ENCODE peak calls at places on chromosome 13, in four cellular contexts. One of them, this sample, is unnamed.

GRCh38 chr13:111270126-111270525 is 50.3 kb upstream of the TEX29 start:
- DNase-seq in heart left ventricle: no peak
- DNase-seq in GM23338: no peak
- DNase-seq in BJ: no peak
- DNase-seq in this sample: no peak

GRCh38 chr13:111283991-111284390 is 36.5 kb upstream of the TEX29 start:
- DNase-seq in GM23338: no peak
- DNase-seq in heart left ventricle: no peak
- DNase-seq in BJ: no peak
- DNase-seq in this sample: no peak

GRCh38 chr13:71871180-71871754 is 4.3 kb upstream of the DACH1 start:
- DNase-seq in heart left ventricle: no peak
- DNase-seq in BJ: no peak
- DNase-seq in GM23338: no peak
- DNase-seq in this sample: no peak

GRCh38 chr13:23510544-23510916 is 59.7 kb upstream of the TNFRSF19 start:
- DNase-seq in BJ: peak; percentile 39
- DNase-seq in heart left ventricle: no peak
- DNase-seq in GM23338: no peak
- DNase-seq in this sample: no peak

GRCh38 chr13:94825507-94825906 is 113.2 kb upstream of the SOX21 start:
- DNase-seq in GM23338: peak; percentile 85
- DNase-seq in BJ: no peak
- DNase-seq in heart left ventricle: peak; percentile 52
- DNase-seq in this sample: no peak

GRCh38 chr13:35146686-35147085 is 204.6 kb downstream of the NBEA start:
- DNase-seq in heart left ventricle: no peak
- DNase-seq in BJ: no peak
- DNase-seq in GM23338: no peak
- DNase-seq in this sample: no peak

GRCh38 chr13:23707674-23708073 is 137.5 kb downstream of the TNFRSF19 start:
- DNase-seq in BJ: no peak
- DNase-seq in GM23338: no peak
- DNase-seq in heart left ventricle: no peak
- DNase-seq in this sample: no peak

GRCh38 chr13:50760751-50761150 is 82.7 kb downstream of the DLEU7 start:
- DNase-seq in BJ: no peak
- DNase-seq in heart left ventricle: no peak
- DNase-seq in GM23338: no peak
- DNase-seq in this sample: no peak

GRCh38 chr13:114123448-114123847 is 9.0 kb downstream of the RASA3 start:
- DNase-seq in heart left ventricle: no peak
- DNase-seq in BJ: no peak
- DNase-seq in GM23338: no peak
- DNase-seq in this sample: no peak

GRCh38 chr13:109818136-109818535 is 31.8 kb upstream of the IRS2 start:
- DNase-seq in heart left ventricle: no peak
- DNase-seq in BJ: no peak
- DNase-seq in GM23338: no peak
- DNase-seq in this sample: no peak

GRCh38 chr13:53110181-53110580 is 81.6 kb downstream of the OLFM4 start:
- DNase-seq in BJ: no peak
- DNase-seq in GM23338: no peak
- DNase-seq in heart left ventricle: no peak
- DNase-seq in this sample: no peak

GRCh38 chr13:57918913-57919312 is 287.4 kb downstream of the PCDH17 start:
- DNase-seq in GM23338: peak; percentile 8
- DNase-seq in heart left ventricle: no peak
- DNase-seq in BJ: no peak
- DNase-seq in this sample: no peak

GRCh38 chr13:26007774-26008173 is 44.0 kb downstream of the SHISA2 start:
- DNase-seq in BJ: no peak
- DNase-seq in heart left ventricle: no peak
- DNase-seq in GM23338: no peak
- DNase-seq in this sample: no peak

GRCh38 chr13:26007261-26007765 is 44.5 kb downstream of the SHISA2 start:
- DNase-seq in heart left ventricle: no peak
- DNase-seq in BJ: no peak
- DNase-seq in GM23338: no peak
- DNase-seq in this sample: no peak

GRCh38 chr13:26011996-26012688 is 39.7 kb downstream of the SHISA2 start:
- DNase-seq in heart left ventricle: no peak
- DNase-seq in BJ: no peak
- DNase-seq in GM23338: peak; percentile 57
- DNase-seq in this sample: no peak

GRCh38 chr13:26010487-26011207 is 41.2 kb downstream of the SHISA2 start:
- DNase-seq in heart left ventricle: no peak
- DNase-seq in BJ: no peak
- DNase-seq in GM23338: no peak
- DNase-seq in this sample: no peak

GRCh38 chr13:26011208-26011573 is 40.6 kb downstream of the SHISA2 start:
- DNase-seq in GM23338: no peak
- DNase-seq in heart left ventricle: no peak
- DNase-seq in BJ: no peak
- DNase-seq in this sample: no peak
- H3K4me3 ChIP-seq in GM23338: no peak overlapping the region
- H3K4me3 ChIP-seq in heart left ventricle: no peak overlapping the region
- H3K4me3 ChIP-seq in BJ: no peak overlapping the region
- H3K4me3 ChIP-seq in this sample: no peak overlapping the region

GRCh38 chr13:49112782-49113525 is 107.2 kb upstream of the MLNR start:
- DNase-seq in heart left ventricle: no peak
- DNase-seq in BJ: no peak
- DNase-seq in GM23338: peak; percentile 75
- DNase-seq in this sample: no peak
- H3K4me3 ChIP-seq in heart left ventricle: no peak overlapping the region
- H3K4me3 ChIP-seq in BJ: no peak overlapping the region
- H3K4me3 ChIP-seq in GM23338: peak overlapping the region; percentile 48
- H3K4me3 ChIP-seq in this sample: peak overlapping the region; percentile 35

DNA sequence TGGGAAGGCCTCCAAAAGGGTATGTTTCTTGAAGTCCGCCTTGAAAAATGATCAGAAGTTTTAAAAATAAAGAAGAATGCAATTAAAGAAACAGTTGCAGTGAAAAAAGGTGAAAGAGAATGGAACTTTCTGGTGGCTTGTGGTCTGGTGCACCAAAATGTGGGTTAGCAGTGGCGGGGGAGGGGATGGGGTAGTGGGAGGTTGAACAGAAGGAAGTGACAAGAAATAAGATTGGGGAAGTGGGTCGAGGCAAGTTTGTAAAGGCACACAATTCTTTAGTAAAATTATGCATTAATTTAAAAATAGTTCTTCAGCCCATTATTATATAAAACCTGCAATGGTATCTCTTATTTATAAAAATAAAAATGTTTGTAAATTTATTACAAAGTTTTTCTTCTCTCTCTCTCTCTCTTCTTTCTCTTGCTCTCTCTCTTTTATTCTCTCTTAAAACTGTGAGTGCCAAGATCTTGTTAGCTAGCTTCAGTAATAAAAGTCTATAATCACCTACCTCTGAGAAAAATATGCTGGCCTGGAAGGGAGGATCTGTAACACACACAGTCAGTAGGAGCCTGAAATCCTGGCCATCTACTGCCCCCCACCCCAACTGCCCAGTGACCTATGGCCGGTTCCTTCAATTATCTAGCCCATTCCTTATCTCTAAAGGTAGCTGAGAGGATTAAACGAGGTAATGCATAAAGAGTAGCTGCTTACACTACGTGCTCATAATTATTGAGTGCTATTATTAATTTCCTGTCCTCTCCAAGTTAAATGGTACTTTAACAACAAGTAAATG is 2.2 kb downstream of the LCP1 start:
- DNase-seq in GM23338: no peak
- DNase-seq in heart left ventricle: peak; percentile 47
- DNase-seq in BJ: no peak
- DNase-seq in this sample: no peak
- H3K4me3 ChIP-seq in GM23338: no peak overlapping the region
- H3K4me3 ChIP-seq in heart left ventricle: peak overlapping the region; percentile 60
- H3K4me3 ChIP-seq in BJ: no peak overlapping the region
- H3K4me3 ChIP-seq in this sample: no peak overlapping the region

DNA sequence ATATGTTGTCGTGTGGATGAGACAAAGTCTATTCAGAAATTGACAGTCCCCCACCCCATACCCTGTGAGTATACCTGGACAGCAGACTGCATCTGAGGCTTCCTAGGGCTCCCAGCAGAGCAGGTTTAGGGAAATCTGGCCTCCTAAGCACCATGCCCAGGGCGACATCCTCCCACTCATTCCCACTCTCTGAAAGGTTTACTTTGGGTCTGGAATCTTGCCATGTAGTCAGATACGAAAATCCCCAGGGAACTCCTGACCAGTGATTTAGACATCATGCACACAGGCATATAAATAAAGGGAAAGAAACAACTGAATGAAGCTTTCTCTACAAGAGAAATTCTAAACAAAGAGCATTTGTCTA is 717 bp upstream of the NALCN start:
- DNase-seq in BJ: no peak
- DNase-seq in GM23338: no peak
- DNase-seq in heart left ventricle: no peak
- DNase-seq in this sample: peak; percentile 26
- H3K4me3 ChIP-seq in BJ: no peak overlapping the region
- H3K4me3 ChIP-seq in GM23338: peak overlapping the region; percentile 77
- H3K4me3 ChIP-seq in heart left ventricle: peak overlapping the region; percentile 61
- H3K4me3 ChIP-seq in this sample: peak overlapping the region; percentile 63

DNA sequence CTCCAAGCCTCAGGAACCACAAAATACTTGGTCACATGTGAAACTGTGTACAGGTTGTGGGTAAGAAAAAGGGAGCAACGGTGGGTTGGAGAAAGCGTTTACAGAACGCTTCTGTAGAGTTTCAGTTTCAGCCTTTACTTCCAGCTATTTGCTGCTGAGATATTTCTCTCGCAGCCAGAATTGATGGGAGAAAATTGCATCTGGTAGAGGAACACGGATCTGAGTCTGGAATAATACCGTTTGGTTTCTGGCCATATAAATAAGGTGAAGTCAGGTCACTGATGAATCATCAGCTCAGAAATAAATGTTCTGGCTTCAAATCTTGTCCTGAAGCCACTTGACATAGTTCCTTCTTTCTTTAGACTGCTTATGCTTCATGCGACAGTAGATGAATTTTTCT is 20.3 kb upstream of the RFC3 start:
- DNase-seq in heart left ventricle: no peak
- DNase-seq in GM23338: no peak
- DNase-seq in BJ: no peak
- DNase-seq in this sample: no peak
- H3K4me3 ChIP-seq in heart left ventricle: peak overlapping the region; percentile 30
- H3K4me3 ChIP-seq in GM23338: no peak overlapping the region
- H3K4me3 ChIP-seq in BJ: peak overlapping the region; percentile 24
- H3K4me3 ChIP-seq in this sample: no peak overlapping the region

DNA sequence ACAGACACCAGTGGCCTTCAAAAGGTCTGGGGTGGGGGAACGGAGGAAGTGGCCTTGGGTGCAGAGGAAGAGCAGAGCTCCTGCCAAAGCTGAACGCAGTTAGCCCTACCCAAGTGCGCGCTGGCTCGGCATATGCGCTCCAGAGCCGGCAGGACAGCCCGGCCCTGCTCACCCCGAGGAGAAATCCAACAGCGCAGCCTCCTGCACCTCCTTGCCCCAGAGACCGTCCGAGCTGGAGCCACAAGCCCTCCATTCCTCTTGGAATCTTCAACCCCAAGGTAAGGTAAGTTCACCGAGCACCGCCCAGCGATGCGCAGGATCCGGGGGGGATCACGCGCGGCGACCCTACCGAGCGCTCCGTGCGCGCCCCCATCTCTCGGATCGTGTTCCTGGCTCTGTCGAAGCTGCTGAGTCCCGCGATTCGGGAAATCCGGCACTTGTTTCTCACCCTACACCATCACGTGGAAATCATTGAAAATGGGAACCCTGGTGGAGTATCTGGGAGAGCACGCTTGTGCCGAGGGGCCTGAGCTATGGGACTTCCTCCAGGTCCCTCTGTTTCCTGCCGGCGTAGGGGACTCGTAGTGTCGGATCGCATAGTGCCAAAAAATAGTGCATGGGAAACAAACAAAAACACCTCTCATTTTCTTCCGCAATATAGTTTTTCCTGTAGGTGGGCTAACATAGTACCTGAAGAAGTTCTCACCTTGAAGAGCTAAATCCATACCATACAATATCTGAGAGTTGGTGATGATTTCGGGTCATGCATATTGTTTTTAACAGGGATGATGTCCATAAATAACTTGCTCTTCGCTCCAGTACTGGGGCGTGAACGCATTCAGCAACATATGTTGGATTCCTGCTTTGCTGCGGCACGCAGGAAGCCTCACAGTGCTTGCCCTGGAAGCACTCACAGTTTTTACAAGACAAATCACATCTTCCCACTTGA is 9.3 kb downstream of the PDX1 start:
- DNase-seq in GM23338: peak; percentile 59
- DNase-seq in BJ: no peak
- DNase-seq in heart left ventricle: no peak
- DNase-seq in this sample: no peak
- H3K4me3 ChIP-seq in GM23338: peak overlapping the region; percentile 38
- H3K4me3 ChIP-seq in BJ: no peak overlapping the region
- H3K4me3 ChIP-seq in heart left ventricle: no peak overlapping the region
- H3K4me3 ChIP-seq in this sample: no peak overlapping the region

DNA sequence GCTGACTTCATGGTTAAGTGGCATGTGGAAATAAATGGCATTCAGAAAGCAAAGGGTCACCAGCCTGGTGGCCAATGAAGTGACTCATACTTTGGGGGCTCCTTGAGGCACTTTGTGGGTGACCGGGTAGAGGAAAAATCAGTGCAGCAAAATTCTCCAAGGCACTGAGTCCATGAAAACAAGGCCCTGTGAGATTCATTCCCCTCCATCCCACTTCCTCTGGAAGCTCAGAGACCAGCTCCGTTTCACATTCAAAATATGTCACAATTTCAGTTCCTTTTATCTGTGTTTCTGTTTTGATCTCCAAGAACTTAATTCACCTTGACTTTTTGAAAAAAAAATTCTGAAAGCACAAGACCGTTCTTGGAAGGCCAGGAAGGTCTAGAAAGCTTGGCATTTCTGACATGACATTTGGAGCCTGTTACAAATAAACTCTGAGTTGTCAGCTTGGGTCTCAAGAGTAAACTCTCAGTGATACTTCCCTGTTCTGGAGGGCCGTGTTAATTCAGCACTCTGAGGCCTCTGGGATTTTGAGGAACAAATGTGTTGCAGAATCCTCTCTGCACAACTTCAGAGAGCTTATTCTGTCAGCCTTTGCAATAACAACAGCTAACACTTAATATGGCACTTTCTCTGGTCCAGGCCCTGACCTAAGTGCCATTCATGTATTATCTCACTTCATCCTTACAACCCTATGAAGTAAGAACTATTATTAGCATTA is 6.8 kb downstream of the CYSLTR2 start:
- DNase-seq in heart left ventricle: peak; percentile 34
- DNase-seq in GM23338: no peak
- DNase-seq in BJ: no peak
- DNase-seq in this sample: no peak
- H3K4me3 ChIP-seq in heart left ventricle: no peak overlapping the region
- H3K4me3 ChIP-seq in GM23338: no peak overlapping the region
- H3K4me3 ChIP-seq in BJ: no peak overlapping the region
- H3K4me3 ChIP-seq in this sample: no peak overlapping the region

DNA sequence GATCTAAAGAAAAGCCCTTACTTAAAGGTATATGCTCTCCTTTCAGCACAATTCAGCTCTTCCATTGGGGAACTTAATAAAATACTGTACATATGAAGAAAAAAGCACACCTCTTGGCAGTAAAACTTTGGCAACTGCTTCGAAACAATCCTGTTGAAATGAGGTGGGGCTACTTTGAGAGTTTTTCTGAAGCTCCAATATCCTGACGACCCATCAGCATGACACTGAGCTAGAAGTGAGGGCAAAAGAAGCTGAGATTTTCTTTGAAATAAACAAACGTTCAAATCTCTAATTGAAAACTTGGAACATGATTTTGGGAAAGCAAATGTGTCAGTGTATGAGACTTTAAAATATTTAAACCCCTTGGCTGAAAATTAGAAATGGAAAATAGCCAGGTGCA is 147.5 kb upstream of the RXFP2 start:
- DNase-seq in BJ: no peak
- DNase-seq in heart left ventricle: no peak
- DNase-seq in GM23338: peak; percentile 14
- DNase-seq in this sample: no peak
- H3K4me3 ChIP-seq in BJ: no peak overlapping the region
- H3K4me3 ChIP-seq in heart left ventricle: no peak overlapping the region
- H3K4me3 ChIP-seq in GM23338: no peak overlapping the region
- H3K4me3 ChIP-seq in this sample: no peak overlapping the region

This sample was measured in AG04450.